ENCODE peak calls at places on chromosome 22, in six cellular contexts. One of them, this sample, is unnamed.

GRCh38 chr22:31102441-31103081 is 4.8 kb downstream of the SELENOM start:
- DNase-seq in RWPE1: no peak
- DNase-seq in stomach: peak
- DNase-seq in heart right ventricle: peak
- DNase-seq in CD8-positive, alpha-beta T cell: no peak
- DNase-seq in HCT116: no peak
- DNase-seq in this sample: no peak

GRCh38 chr22:49798486-49799151 is 29.1 kb downstream of the BRD1 start:
- DNase-seq in RWPE1: no peak
- DNase-seq in stomach: no peak
- DNase-seq in heart right ventricle: no peak
- DNase-seq in CD8-positive, alpha-beta T cell: no peak
- DNase-seq in HCT116: no peak
- DNase-seq in this sample: no peak

GRCh38 chr22:20455709-20456063 is 18.1 kb upstream of the SCARF2 start:
- DNase-seq in RWPE1: no peak
- DNase-seq in stomach: no peak
- DNase-seq in heart right ventricle: no peak
- DNase-seq in CD8-positive, alpha-beta T cell: no peak
- DNase-seq in HCT116: no peak
- DNase-seq in this sample: peak

GRCh38 chr22:19120829-19121630 is 1.2 kb downstream of the DGCR2 start:
- DNase-seq in RWPE1: peak
- DNase-seq in stomach: peak
- DNase-seq in heart right ventricle: no peak
- DNase-seq in CD8-positive, alpha-beta T cell: no peak
- DNase-seq in HCT116: peak
- DNase-seq in this sample: no peak

GRCh38 chr22:24994070-24994763 is 41.7 kb downstream of the KIAA1671 start:
- DNase-seq in RWPE1: peak
- DNase-seq in stomach: peak
- DNase-seq in heart right ventricle: no peak
- DNase-seq in CD8-positive, alpha-beta T cell: no peak
- DNase-seq in HCT116: peak
- DNase-seq in this sample: no peak

GRCh38 chr22:19937616-19938473 is 3.7 kb upstream of the COMT start:
- DNase-seq in RWPE1: no peak
- DNase-seq in stomach: peak
- DNase-seq in heart right ventricle: no peak
- DNase-seq in CD8-positive, alpha-beta T cell: no peak
- DNase-seq in HCT116: no peak
- DNase-seq in this sample: no peak

GRCh38 chr22:44714703-44715350 is 12.8 kb downstream of the PRR5 start:
- DNase-seq in RWPE1: no peak
- DNase-seq in stomach: no peak
- DNase-seq in heart right ventricle: peak
- DNase-seq in CD8-positive, alpha-beta T cell: no peak
- DNase-seq in HCT116: no peak
- DNase-seq in this sample: no peak

GRCh38 chr22:47139790-47140119 is 377.3 kb downstream of the TBC1D22A start:
- DNase-seq in RWPE1: no peak
- DNase-seq in stomach: no peak
- DNase-seq in heart right ventricle: no peak
- DNase-seq in CD8-positive, alpha-beta T cell: no peak
- DNase-seq in HCT116: no peak
- DNase-seq in this sample: no peak

GRCh38 chr22:42622061-42622710 is 7.5 kb upstream of the POLDIP3 start:
- DNase-seq in RWPE1: no peak
- DNase-seq in stomach: no peak
- DNase-seq in heart right ventricle: no peak
- DNase-seq in CD8-positive, alpha-beta T cell: no peak
- DNase-seq in HCT116: no peak
- DNase-seq in this sample: no peak

GRCh38 chr22:49203091-49203862 is 624.4 kb downstream of the BRD1 start:
- DNase-seq in RWPE1: no peak
- DNase-seq in stomach: peak
- DNase-seq in heart right ventricle: no peak
- DNase-seq in CD8-positive, alpha-beta T cell: no peak
- DNase-seq in HCT116: no peak
- DNase-seq in this sample: no peak

GRCh38 chr22:26127126-26127525 is 42.1 kb upstream of the SEZ6L start:
- DNase-seq in RWPE1: no peak
- DNase-seq in stomach: no peak
- DNase-seq in heart right ventricle: no peak
- DNase-seq in CD8-positive, alpha-beta T cell: no peak
- DNase-seq in HCT116: no peak
- DNase-seq in this sample: no peak

GRCh38 chr22:44692662-44693007 is 9.4 kb upstream of the PRR5 start:
- DNase-seq in RWPE1: no peak
- DNase-seq in stomach: no peak
- DNase-seq in heart right ventricle: no peak
- DNase-seq in CD8-positive, alpha-beta T cell: no peak
- DNase-seq in HCT116: no peak
- DNase-seq in this sample: no peak

GRCh38 chr22:20010307-20011122 is 6.1 kb downstream of the ARVCF start:
- DNase-seq in RWPE1: no peak
- DNase-seq in stomach: no peak
- DNase-seq in heart right ventricle: no peak
- DNase-seq in CD8-positive, alpha-beta T cell: no peak
- DNase-seq in HCT116: no peak
- DNase-seq in this sample: no peak

GRCh38 chr22:25081409-25081824 is 118.2 kb upstream of the CRYBB3 start:
- DNase-seq in RWPE1: peak
- DNase-seq in stomach: peak
- DNase-seq in heart right ventricle: no peak
- DNase-seq in CD8-positive, alpha-beta T cell: peak
- DNase-seq in HCT116: peak
- DNase-seq in this sample: no peak

GRCh38 chr22:49015993-49016908 is 811.4 kb downstream of the BRD1 start:
- DNase-seq in RWPE1: no peak
- DNase-seq in stomach: peak
- DNase-seq in heart right ventricle: peak
- DNase-seq in CD8-positive, alpha-beta T cell: peak
- DNase-seq in HCT116: no peak
- DNase-seq in this sample: peak

GRCh38 chr22:47168441-47168840 is 406.0 kb downstream of the TBC1D22A start:
- DNase-seq in RWPE1: no peak
- DNase-seq in stomach: peak
- DNase-seq in heart right ventricle: no peak
- DNase-seq in CD8-positive, alpha-beta T cell: no peak
- DNase-seq in HCT116: no peak
- DNase-seq in this sample: no peak

GRCh38 chr22:50576806-50577696 is 1.2 kb downstream of the CPT1B start:
- DNase-seq in RWPE1: no peak
- DNase-seq in stomach: no peak
- DNase-seq in heart right ventricle: no peak
- DNase-seq in CD8-positive, alpha-beta T cell: no peak
- DNase-seq in HCT116: no peak
- DNase-seq in this sample: no peak

GRCh38 chr22:20992056-20992442 is 9.9 kb downstream of the THAP7 start:
- DNase-seq in RWPE1: no peak
- DNase-seq in stomach: no peak
- DNase-seq in heart right ventricle: no peak
- DNase-seq in CD8-positive, alpha-beta T cell: no peak
- DNase-seq in HCT116: no peak
- DNase-seq in this sample: no peak

GRCh38 chr22:43658823-43659222 is 153.3 kb downstream of the EFCAB6 start:
- DNase-seq in RWPE1: no peak
- DNase-seq in stomach: no peak
- DNase-seq in heart right ventricle: no peak
- DNase-seq in CD8-positive, alpha-beta T cell: no peak
- DNase-seq in HCT116: no peak
- DNase-seq in this sample: no peak

GRCh38 chr22:49068861-49069260 is 758.8 kb downstream of the BRD1 start:
- DNase-seq in RWPE1: no peak
- DNase-seq in stomach: no peak
- DNase-seq in heart right ventricle: no peak
- DNase-seq in CD8-positive, alpha-beta T cell: no peak
- DNase-seq in HCT116: no peak
- DNase-seq in this sample: no peak

GRCh38 chr22:49325531-49326395 is 501.9 kb downstream of the BRD1 start:
- DNase-seq in RWPE1: no peak
- DNase-seq in stomach: peak
- DNase-seq in heart right ventricle: no peak
- DNase-seq in CD8-positive, alpha-beta T cell: no peak
- DNase-seq in HCT116: no peak
- DNase-seq in this sample: peak

GRCh38 chr22:31347251-31348008 is 1.3 kb upstream of the PATZ1 start:
- DNase-seq in RWPE1: peak
- DNase-seq in stomach: peak
- DNase-seq in heart right ventricle: peak
- DNase-seq in CD8-positive, alpha-beta T cell: peak
- DNase-seq in HCT116: peak
- DNase-seq in this sample: peak

GRCh38 chr22:28341001-28341400 is 338.6 kb downstream of the TTC28 start:
- DNase-seq in RWPE1: peak
- DNase-seq in stomach: no peak
- DNase-seq in heart right ventricle: no peak
- DNase-seq in CD8-positive, alpha-beta T cell: no peak
- DNase-seq in HCT116: no peak
- DNase-seq in this sample: no peak

GRCh38 chr22:23258826-23259170 is 78.5 kb downstream of the BCR start:
- DNase-seq in RWPE1: no peak
- DNase-seq in stomach: no peak
- DNase-seq in heart right ventricle: no peak
- DNase-seq in CD8-positive, alpha-beta T cell: no peak
- DNase-seq in HCT116: no peak
- DNase-seq in this sample: no peak

GRCh38 chr22:23257889-23258825 is 77.8 kb downstream of the BCR start:
- DNase-seq in RWPE1: no peak
- DNase-seq in stomach: no peak
- DNase-seq in heart right ventricle: no peak
- DNase-seq in CD8-positive, alpha-beta T cell: no peak
- DNase-seq in HCT116: no peak
- DNase-seq in this sample: no peak

GRCh38 chr22:23256986-23257888 is 76.9 kb downstream of the BCR start:
- DNase-seq in RWPE1: peak
- DNase-seq in stomach: peak
- DNase-seq in heart right ventricle: peak
- DNase-seq in CD8-positive, alpha-beta T cell: no peak
- DNase-seq in HCT116: no peak
- DNase-seq in this sample: no peak

GRCh38 chr22:23255506-23255905 is 75.2 kb downstream of the BCR start:
- DNase-seq in RWPE1: no peak
- DNase-seq in stomach: no peak
- DNase-seq in heart right ventricle: no peak
- DNase-seq in CD8-positive, alpha-beta T cell: no peak
- DNase-seq in HCT116: no peak
- DNase-seq in this sample: no peak

DNA sequence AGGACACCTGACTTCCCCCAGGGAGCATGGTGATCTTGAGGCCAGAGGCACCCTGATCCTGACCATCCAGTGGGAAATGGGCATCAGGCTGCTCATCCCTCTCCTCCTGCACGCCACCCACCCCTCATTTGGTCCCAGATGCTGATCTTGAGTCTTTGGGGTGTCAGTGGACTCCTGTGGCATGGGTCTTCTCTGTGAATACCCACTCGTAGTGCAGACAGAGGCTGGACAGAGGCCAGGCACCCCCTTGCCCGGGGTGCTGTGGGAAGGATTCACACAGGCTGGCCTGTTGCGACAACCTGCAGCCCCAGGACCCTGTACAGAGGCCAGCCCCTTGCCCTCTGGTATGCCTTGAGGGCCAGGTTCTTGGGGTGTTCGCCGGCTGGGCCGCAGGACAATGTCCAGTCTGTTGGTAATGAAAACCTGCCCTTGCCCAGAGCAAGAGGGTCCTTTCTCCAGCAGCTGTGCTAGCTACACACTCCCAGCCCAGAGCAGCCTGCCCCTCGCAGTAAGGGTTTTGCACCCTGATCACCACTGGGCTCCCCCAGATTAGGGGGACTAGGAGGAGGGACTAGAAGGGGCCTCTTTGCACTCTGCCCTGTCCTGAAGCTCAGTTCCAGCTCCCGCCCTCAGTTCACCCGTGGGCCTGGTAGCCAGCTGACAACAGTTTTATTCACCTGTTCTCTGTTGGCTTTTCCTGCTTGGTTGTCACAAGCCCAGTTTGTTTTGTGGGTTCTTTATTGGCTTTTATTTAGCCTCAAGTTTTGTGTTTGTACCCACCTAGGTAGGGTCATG is 76.0 kb downstream of the BCR start:
- DNase-seq in RWPE1: no peak
- DNase-seq in stomach: no peak
- DNase-seq in heart right ventricle: no peak
- DNase-seq in CD8-positive, alpha-beta T cell: no peak
- DNase-seq in HCT116: no peak
- DNase-seq in this sample: no peak
- H3K27ac ChIP-seq in RWPE1: peak
- H3K27ac ChIP-seq in stomach: peak
- H3K27ac ChIP-seq in heart right ventricle: peak
- H3K27ac ChIP-seq in CD8-positive, alpha-beta T cell: no peak
- H3K27ac ChIP-seq in HCT116: no peak
- H3K27ac ChIP-seq in this sample: peak

GRCh38 chr22:36398602-36399472 is 11.1 kb upstream of the MYH9 start:
- DNase-seq in RWPE1: peak
- DNase-seq in stomach: no peak
- DNase-seq in heart right ventricle: no peak
- DNase-seq in CD8-positive, alpha-beta T cell: no peak
- DNase-seq in HCT116: no peak
- DNase-seq in this sample: no peak
- TF ChIP-seq CTCF in RWPE1: no peak
- TF ChIP-seq CTCF in stomach: no peak
- TF ChIP-seq CTCF in heart right ventricle: no peak
- TF ChIP-seq CTCF in CD8-positive, alpha-beta T cell: no peak
- TF ChIP-seq CTCF in HCT116: no peak
- TF ChIP-seq CTCF in this sample: no peak

GRCh38 chr22:38223289-38223960 is 21.6 kb downstream of the MAFF start:
- DNase-seq in RWPE1: no peak
- DNase-seq in stomach: no peak
- DNase-seq in heart right ventricle: no peak
- DNase-seq in CD8-positive, alpha-beta T cell: no peak
- DNase-seq in HCT116: no peak
- DNase-seq in this sample: no peak
- H3K27ac ChIP-seq in RWPE1: peak
- H3K27ac ChIP-seq in stomach: peak
- H3K27ac ChIP-seq in heart right ventricle: no peak
- H3K27ac ChIP-seq in CD8-positive, alpha-beta T cell: no peak
- H3K27ac ChIP-seq in HCT116: no peak
- H3K27ac ChIP-seq in this sample: no peak

DNA sequence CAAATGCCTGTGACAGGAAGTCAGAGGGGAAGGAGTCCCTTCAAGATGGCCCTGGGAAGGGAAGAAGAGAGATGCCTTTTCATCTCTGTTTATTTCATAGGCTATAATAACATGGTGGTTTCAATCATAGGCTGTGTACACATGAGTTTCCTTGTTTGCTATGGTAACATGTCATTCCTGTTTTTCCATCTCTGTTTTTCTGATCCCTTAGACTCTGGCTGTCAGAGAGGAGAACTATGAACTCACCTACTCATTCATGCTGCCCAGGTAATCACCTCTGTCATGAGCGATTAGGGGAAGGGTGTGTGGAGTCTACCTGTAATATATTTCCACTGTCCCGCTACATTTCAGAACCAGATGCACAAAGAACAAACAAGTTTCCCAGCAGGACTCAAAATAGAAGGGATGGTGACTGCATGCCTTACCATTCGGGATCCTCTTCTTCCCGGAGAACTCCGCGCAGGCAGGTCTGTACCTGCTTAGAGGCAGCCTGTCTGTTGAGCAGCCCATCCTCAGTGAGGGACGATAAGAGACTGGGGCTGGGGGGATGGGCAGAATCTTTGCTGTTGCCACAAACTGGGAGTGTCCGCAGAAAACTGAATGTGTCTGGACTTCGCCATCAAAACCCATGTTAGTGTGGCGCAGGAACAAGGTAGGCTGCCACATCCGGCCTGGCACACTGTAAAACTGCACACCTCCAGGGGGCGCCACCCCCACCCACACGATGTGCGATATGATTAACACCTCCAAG is 7.1 kb upstream of the PEX26 start:
- DNase-seq in RWPE1: peak
- DNase-seq in stomach: no peak
- DNase-seq in heart right ventricle: no peak
- DNase-seq in CD8-positive, alpha-beta T cell: no peak
- DNase-seq in HCT116: no peak
- DNase-seq in this sample: no peak
- TF ChIP-seq CTCF in RWPE1: peak
- TF ChIP-seq CTCF in stomach: no peak
- TF ChIP-seq CTCF in heart right ventricle: no peak
- TF ChIP-seq CTCF in CD8-positive, alpha-beta T cell: no peak
- TF ChIP-seq CTCF in HCT116: no peak
- TF ChIP-seq CTCF in this sample: no peak